ENCODE peak calls at places on chromosomes 12 and 14, in six cellular contexts. B is upper lobe of right lung; M is CD8-positive, alpha-beta T cell; L is lower leg skin; F is tibial nerve; K is fibroblast of the aortic adventitia. H is an unnamed sample.

GRCh38 chr12:34287437-34287836 is 265.1 kb downstream of the ALG10 start:
- DNase-seq in M (no peak), F (no peak), B (no peak), K (no peak), L (no peak), H (no peak)

GRCh38 chr12:97639702-97640101 is 177.1 kb downstream of the RMST start:
- DNase-seq in L (no peak), B (no peak), M (no peak), K (no peak), F (no peak), H (no peak)

GRCh38 chr12:111434680-111435338 is 29.1 kb downstream of the SH2B3 start:
- DNase-seq in K (peak), B (no peak), L (peak), F (peak), M (peak), H (no peak)

GRCh38 chr12:111201036-111201435 is 167.9 kb downstream of the PHETA1 start:
- DNase-seq in K (no peak), F (no peak), L (no peak), B (no peak), M (no peak), H (no peak)

GRCh38 chr12:62629413-62629812 is 162.8 kb downstream of the MON2 start:
- DNase-seq in F (no peak), K (no peak), L (no peak), B (no peak), M (no peak), H (no peak)

GRCh38 chr14:68688872-68689371 is 103.9 kb downstream of the ZFP36L1 start:
- DNase-seq in M (no peak), F (no peak), K (peak), L (no peak), B (peak), H (no peak)

GRCh38 chr12:129665414-129665813 is 238.4 kb downstream of the TMEM132D start:
- DNase-seq in K (no peak), L (no peak), F (no peak), B (no peak), M (no peak), H (no peak)

GRCh38 chr12:45388545-45388944 is 172.7 kb downstream of the ANO6 start:
- DNase-seq in B (no peak), M (no peak), K (peak), F (peak), L (no peak), H (no peak)

GRCh38 chr12:65449400-65449799 is 170.9 kb downstream of the MSRB3 start:
- DNase-seq in B (no peak), F (no peak), L (no peak), M (no peak), K (peak), H (no peak)

GRCh38 chr12:28622416-28622815 is 432.2 kb downstream of the CCDC91 start:
- DNase-seq in K (peak), B (no peak), M (no peak), L (no peak), F (no peak), H (no peak)

GRCh38 chr12:52691076-52691764 is 11.0 kb upstream of the KRT1 start:
- DNase-seq in F (no peak), M (peak), K (no peak), B (no peak), L (no peak), H (no peak)

GRCh38 chr14:55968741-55969140 is 149.5 kb upstream of the PELI2 start:
- DNase-seq in M (no peak), K (peak), L (no peak), F (no peak), B (no peak), H (no peak)

GRCh38 chr12:121809712-121810116 is 5.9 kb downstream of the SETD1B start:
- DNase-seq in B (no peak), F (no peak), M (no peak), K (no peak), L (no peak), H (no peak)

GRCh38 chr12:89733579-89734201 is 25.1 kb upstream of the ATP2B1 start:
- DNase-seq in K (peak), B (no peak), M (no peak), L (no peak), F (no peak), H (no peak)

GRCh38 chr14:52840916-52841315 is 49.5 kb upstream of the GNPNAT1 start:
- DNase-seq in L (peak), B (no peak), K (peak), M (no peak), F (peak), H (no peak)

GRCh38 chr12:574475-575128 is 88.6 kb downstream of the NINJ2 start:
- DNase-seq in B (no peak), K (no peak), F (no peak), M (no peak), L (no peak), H (no peak)

GRCh38 chr12:94046626-94047410 is 101.6 kb upstream of the PLXNC1 start:
- DNase-seq in K (peak), M (no peak), B (no peak), L (no peak), F (no peak), H (no peak)

GRCh38 chr12:106814649-106815048 is 40.2 kb downstream of the RIC8B start:
- DNase-seq in K (peak), L (no peak), M (no peak), B (no peak), F (no peak), H (no peak)

GRCh38 chr14:21087294-21088091 is 11.0 kb downstream of the ZNF219 start:
- DNase-seq in L (no peak), B (no peak), F (no peak), M (peak), K (peak), H (peak)

GRCh38 chr14:75984674-75985073 is 889 bp upstream of the IFT43 start:
- DNase-seq in L (no peak), K (no peak), F (no peak), B (no peak), M (no peak), H (no peak)

GRCh38 chr14:77544571-77544970 is 46.0 kb upstream of the ISM2 start:
- DNase-seq in K (no peak), F (no peak), L (no peak), M (no peak), B (no peak), H (no peak)

GRCh38 chr14:77543240-77543551 is 44.6 kb upstream of the ISM2 start:
- DNase-seq in L (no peak), B (no peak), K (peak), M (no peak), F (no peak), H (no peak)

GRCh38 chr14:77543637-77544334 is 45.2 kb upstream of the ISM2 start:
- DNase-seq in L (no peak), K (peak), M (no peak), B (no peak), F (no peak), H (no peak)

GRCh38 chr14:77549451-77549850 is 50.8 kb upstream of the ISM2 start:
- DNase-seq in B (no peak), M (no peak), L (no peak), K (no peak), F (no peak), H (no peak)

GRCh38 chr14:77547512-77547911 is 48.9 kb upstream of the ISM2 start:
- DNase-seq in K (no peak), L (no peak), B (no peak), F (no peak), M (no peak), H (no peak)
- TF ChIP-seq CTCF in K (peak), L (no peak), B (no peak), F (no peak), M (no peak), H (no peak)

DNA sequence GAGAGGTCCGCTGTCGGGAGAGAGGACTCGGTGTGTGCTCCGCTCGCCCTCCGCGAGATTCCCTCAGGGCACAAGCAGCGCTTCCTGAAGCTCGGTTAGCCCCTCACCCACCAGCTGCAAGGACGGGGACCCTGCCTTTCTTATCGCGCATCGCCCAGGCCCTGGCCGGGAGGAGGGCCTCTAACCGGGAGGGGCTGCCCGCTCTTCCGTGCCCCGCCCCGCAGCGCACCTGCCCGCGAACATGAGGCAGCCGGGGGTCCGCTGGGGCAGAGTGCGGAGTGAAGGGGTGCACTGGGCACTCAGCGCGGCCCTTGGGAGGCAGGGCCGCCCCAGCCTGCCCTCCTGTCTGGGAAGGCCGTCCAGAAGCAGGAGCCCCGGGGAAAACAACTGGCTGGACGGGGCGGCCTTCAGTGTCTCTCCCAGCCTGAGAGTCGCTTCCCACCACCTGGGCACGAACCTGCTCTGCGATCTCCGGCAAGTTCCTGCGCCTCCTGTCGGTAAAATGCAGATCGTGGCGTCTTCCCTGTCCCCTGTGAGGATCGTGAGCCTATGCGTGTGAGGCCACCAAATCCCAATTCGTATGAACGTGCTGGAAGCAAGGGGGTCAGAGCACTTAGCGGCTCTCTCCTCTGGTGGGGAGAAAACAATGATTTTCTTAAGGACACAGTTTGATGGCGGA is 28.0 kb upstream of the ADIPOR2 start:
- DNase-seq in F (no peak), K (no peak), M (no peak), B (peak), L (no peak), H (no peak)
- TF ChIP-seq CTCF in F (peak), K (peak), M (no peak), B (peak), L (no peak), H (no peak)

GRCh38 chr12:48968004-48968403 is 3.5 kb downstream of the WNT10B start:
- DNase-seq in L (no peak), B (no peak), M (no peak), K (no peak), F (no peak), H (no peak)

GRCh38 chr12:48968467-48968866 is 3.1 kb downstream of the WNT10B start:
- DNase-seq in M (no peak), B (no peak), K (no peak), F (no peak), L (no peak), H (no peak)

GRCh38 chr12:48969160-48969771 is 2.3 kb downstream of the WNT10B start:
- DNase-seq in M (no peak), B (no peak), F (no peak), K (no peak), L (no peak), H (no peak)

GRCh38 chr12:48970702-48971334 is 717 bp downstream of the WNT10B start:
- DNase-seq in F (no peak), B (no peak), K (no peak), L (no peak), M (no peak), H (no peak)

GRCh38 chr12:48969847-48970701 is 1.5 kb downstream of the WNT10B start:
- DNase-seq in B (no peak), K (no peak), F (no peak), L (no peak), M (peak), H (no peak)
- TF ChIP-seq CTCF in B (no peak), K (no peak), F (no peak), L (no peak), M (no peak), H (no peak)

DNA sequence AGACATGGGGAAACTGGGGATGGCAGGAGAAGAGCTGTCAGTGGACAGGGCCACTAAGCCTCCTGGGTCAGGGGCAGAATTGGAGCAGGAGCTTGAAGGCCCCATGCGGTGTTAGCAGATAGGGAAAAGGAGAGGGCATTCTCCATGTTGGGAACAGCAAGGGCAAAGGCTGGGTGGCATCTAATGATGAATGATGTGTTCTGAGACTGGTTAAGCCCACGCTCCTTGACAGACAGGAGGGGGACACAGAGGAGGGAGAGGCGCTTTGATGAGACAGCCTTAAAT is 63.0 kb downstream of the CLMN start:
- DNase-seq in F (no peak), M (no peak), L (no peak), B (no peak), K (no peak), H (no peak)
- TF ChIP-seq CTCF in F (no peak), M (no peak), L (no peak), B (no peak), K (no peak), H (no peak)

DNA sequence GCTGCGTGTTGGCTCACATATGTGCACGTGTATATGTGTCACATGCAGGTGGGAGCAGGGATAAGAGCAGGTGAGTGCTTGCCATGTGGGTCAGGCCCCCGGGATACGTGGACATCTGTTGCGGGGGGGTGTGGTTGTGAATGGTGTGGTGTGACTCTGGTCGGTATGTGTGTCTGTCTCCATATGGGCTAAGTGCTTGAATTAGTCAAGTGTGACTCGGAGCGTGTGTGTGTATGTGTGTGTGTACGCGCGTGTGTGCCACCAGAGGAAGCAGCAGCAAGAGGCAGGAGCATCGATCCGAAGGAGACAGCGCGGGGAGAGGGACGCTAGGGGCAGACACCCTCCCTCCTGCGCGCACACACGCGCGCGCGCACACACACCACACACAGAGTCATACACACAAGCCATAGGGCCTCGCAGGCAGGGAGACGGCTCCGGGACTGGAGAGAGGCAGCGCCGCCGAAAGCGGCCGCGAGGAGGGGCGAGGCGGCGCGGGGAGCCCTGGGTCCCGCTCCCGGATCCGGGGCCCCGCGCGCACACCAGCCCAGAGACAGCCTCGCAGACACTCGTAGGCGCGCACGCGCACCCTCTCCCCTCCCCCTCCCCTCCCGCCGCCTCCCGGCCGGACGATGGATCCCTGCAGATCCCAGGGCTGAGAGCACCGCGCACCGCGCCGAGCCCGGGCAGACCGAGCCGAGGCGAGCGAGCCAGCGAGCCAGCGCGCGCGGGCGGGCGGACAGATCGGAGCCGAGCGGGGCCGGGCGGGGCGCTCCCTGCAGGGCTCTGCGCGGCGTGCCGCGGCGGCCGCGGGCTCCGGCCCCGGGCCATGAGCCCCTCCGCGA is at the start of gene ASIC1:
- DNase-seq in F (peak), B (peak), M (peak), L (peak), K (peak), H (peak)
- TF ChIP-seq CTCF in F (peak), B (no peak), M (no peak), L (no peak), K (no peak), H (no peak)

DNA sequence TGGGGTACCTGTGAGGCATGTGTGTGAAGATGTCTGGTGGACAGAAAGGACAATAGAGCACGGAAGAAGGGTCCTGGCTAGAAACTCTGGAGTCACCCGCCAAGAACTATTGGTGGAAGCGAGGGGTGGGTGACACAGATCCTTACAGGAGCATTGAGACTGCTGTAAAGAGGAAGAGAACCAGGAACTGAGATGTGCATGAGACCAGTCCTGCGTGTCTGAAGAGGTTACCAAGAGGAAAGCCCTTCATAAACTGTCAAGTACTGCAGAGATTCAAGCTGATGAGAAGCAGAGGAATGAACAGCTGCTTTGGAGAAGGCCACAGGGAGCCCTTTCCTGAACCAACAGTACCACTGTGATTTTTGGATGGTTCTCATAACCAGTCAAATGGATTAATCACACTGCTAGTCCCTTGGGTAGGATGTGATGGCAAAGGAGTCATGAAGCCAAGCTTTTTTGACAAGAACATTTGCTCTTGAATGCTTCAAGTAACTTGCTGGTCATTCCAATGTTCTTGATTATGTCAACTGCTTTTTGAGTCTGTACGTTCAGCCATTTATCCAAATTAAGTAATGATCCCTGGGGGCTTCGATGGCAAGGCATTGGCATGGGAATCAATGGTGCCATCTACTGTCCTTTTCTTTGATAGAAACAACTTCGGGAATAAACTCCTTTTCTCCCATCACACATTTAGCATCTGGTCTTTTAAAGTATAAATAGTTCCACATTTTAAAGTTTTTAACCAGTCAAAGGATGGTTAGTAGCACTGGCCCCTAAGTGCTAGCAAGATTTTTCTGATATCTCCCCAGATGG is 42.9 kb downstream of the GPR135 start:
- DNase-seq in K (peak), L (no peak), M (no peak), F (no peak), B (no peak), H (no peak)
- TF ChIP-seq CTCF in K (peak), L (no peak), M (no peak), F (no peak), B (peak), H (peak)